ENCODE peak calls at places on chromosomes 16 and 17, in six cellular contexts. G, U, L, I, J and P are unnamed samples. For H3K4me1, the result is how much of the 10 kb centered on the place peaks cover.

GRCh38 chr16:3045758-3046505 is 429 bp upstream of the MMP25 start:
- DNase-seq in J (no peak), L (no peak), I (no peak), G (no peak), U (peak), P (no peak)

GRCh38 chr17:37097162-37097561 is 148.4 kb downstream of the AATF start:
- DNase-seq in U (no peak), G (no peak), L (no peak), I (no peak), J (no peak), P (no peak)

GRCh38 chr17:81871387-81872120 is 417 bp upstream of the ARHGDIA start:
- DNase-seq in J (peak), G (peak), I (peak), U (peak), L (peak), P (peak)

GRCh38 chr17:56819431-56820145 is 14.1 kb downstream of the C17orf67 start:
- DNase-seq in L (peak), I (peak), J (peak), G (peak), U (peak), P (peak)

GRCh38 chr16:53549970-53550406 is 47.0 kb upstream of the AKTIP start:
- DNase-seq in L (peak), G (peak), J (peak), I (peak), U (peak), P (peak)

GRCh38 chr17:43125133-43125966 is at the start of gene BRCA1:
- DNase-seq in J (peak), L (peak), U (peak), G (peak), I (peak), P (peak)

GRCh38 chr17:31888124-31888523 is 13.4 kb downstream of the UTP6 start:
- DNase-seq in G (no peak), L (no peak), U (no peak), I (no peak), J (no peak), P (no peak)

GRCh38 chr16:30457743-30458560 is 12.3 kb upstream of the SEPHS2 start:
- DNase-seq in L (no peak), G (no peak), I (no peak), U (no peak), J (no peak), P (no peak)

GRCh38 chr16:68264128-68265077 is at the start of gene SLC7A6:
- DNase-seq in U (peak), L (peak), G (peak), J (peak), I (peak), P (peak)

GRCh38 chr17:76232342-76232741 is 8.0 kb downstream of the RNF157 start:
- DNase-seq in J (peak), L (no peak), I (no peak), G (no peak), U (no peak), P (no peak)

GRCh38 chr16:88685156-88686061 is 898 bp downstream of the SNAI3 start:
- DNase-seq in G (no peak), J (peak), I (no peak), U (peak), L (peak), P (no peak)

GRCh38 chr17:12637015-12637414 is 28.7 kb upstream of the MYOCD start:
- DNase-seq in G (no peak), I (no peak), U (no peak), J (peak), L (no peak), P (no peak)

GRCh38 chr16:81460075-81460474 is 15.5 kb downstream of the CMIP start:
- DNase-seq in J (no peak), L (no peak), U (no peak), G (no peak), I (no peak), P (no peak)

GRCh38 chr16:17847234-17847795 is 376.6 kb upstream of the XYLT1 start:
- DNase-seq in L (no peak), J (no peak), I (no peak), U (no peak), G (no peak), P (no peak)

GRCh38 chr16:68479271-68479670 is 31.0 kb upstream of the SMPD3 start:
- DNase-seq in G (no peak), L (no peak), U (no peak), J (no peak), I (no peak), P (no peak)

GRCh38 chr16:54054237-54054780 is 232.3 kb downstream of the IRX3 start:
- DNase-seq in U (no peak), G (no peak), J (no peak), I (no peak), L (no peak), P (no peak)

GRCh38 chr17:73956595-73957465 is 246.6 kb upstream of the RPL38 start:
- DNase-seq in L (peak), U (peak), G (peak), I (no peak), J (peak), P (peak)

GRCh38 chr17:76139801-76140660 is 1.0 kb downstream of the FOXJ1 start:
- DNase-seq in U (peak), L (no peak), G (peak), J (peak), I (no peak), P (no peak)

GRCh38 chr17:44559288-44560249 is 2.3 kb downstream of the FZD2 start:
- DNase-seq in I (no peak), G (peak), L (no peak), U (no peak), J (no peak), P (peak)

GRCh38 chr17:73311781-73312641 is at the start of gene CDC42EP4:
- DNase-seq in J (peak), I (peak), U (peak), G (peak), L (peak), P (peak)

GRCh38 chr17:45732926-45733505 is 51.1 kb upstream of the CRHR1 start:
- DNase-seq in I (no peak), L (no peak), U (no peak), J (no peak), G (no peak), P (no peak)

GRCh38 chr17:726331-726919 is 6.0 kb upstream of the TLCD3A start:
- DNase-seq in I (no peak), U (peak), J (peak), G (no peak), L (no peak), P (no peak)

GRCh38 chr16:495127-495748 is 32.3 kb upstream of the CAPN15 start:
- DNase-seq in I (no peak), G (peak), J (peak), L (no peak), U (peak), P (no peak)

GRCh38 chr17:1783834-1784611 is 22.2 kb downstream of the SERPINF1 start:
- DNase-seq in U (peak), L (peak), G (peak), I (peak), J (peak), P (peak)

GRCh38 chr17:64277831-64278562 is 14.9 kb upstream of the TEX2 start:
- DNase-seq in G (peak), L (no peak), J (no peak), U (no peak), I (no peak), P (no peak)

GRCh38 chr16:58127634-58128033 is 1.5 kb downstream of the CFAP20 start:
- DNase-seq in I (no peak), J (no peak), U (no peak), G (no peak), L (no peak), P (no peak)

GRCh38 chr17:12730931-12731521 is 58.3 kb upstream of the ARHGAP44 start:
- DNase-seq in J (peak), G (no peak), U (peak), L (peak), I (peak), P (peak)

GRCh38 chr16:55856950-55857349 is 18.2 kb downstream of the CES5A start:
- DNase-seq in G (no peak), J (no peak), L (no peak), I (no peak), U (no peak), P (no peak)

GRCh38 chr17:50270430-50271172 is 3.7 kb upstream of the TMEM92 start:
- DNase-seq in G (peak), L (no peak), J (peak), U (peak), I (no peak), P (peak)

GRCh38 chr17:50076221-50076590 is 18.9 kb upstream of the PDK2 start:
- DNase-seq in U (no peak), G (no peak), L (no peak), I (no peak), J (no peak), P (no peak)

GRCh38 chr17:43579570-43580140 is 33.5 kb upstream of the ETV4 start:
- DNase-seq in L (no peak), G (no peak), I (no peak), J (peak), U (no peak), P (no peak)

GRCh38 chr17:38544839-38545209 is 60.9 kb downstream of the SRCIN1 start:
- DNase-seq in I (no peak), L (no peak), J (no peak), G (no peak), U (no peak), P (no peak)

DNA sequence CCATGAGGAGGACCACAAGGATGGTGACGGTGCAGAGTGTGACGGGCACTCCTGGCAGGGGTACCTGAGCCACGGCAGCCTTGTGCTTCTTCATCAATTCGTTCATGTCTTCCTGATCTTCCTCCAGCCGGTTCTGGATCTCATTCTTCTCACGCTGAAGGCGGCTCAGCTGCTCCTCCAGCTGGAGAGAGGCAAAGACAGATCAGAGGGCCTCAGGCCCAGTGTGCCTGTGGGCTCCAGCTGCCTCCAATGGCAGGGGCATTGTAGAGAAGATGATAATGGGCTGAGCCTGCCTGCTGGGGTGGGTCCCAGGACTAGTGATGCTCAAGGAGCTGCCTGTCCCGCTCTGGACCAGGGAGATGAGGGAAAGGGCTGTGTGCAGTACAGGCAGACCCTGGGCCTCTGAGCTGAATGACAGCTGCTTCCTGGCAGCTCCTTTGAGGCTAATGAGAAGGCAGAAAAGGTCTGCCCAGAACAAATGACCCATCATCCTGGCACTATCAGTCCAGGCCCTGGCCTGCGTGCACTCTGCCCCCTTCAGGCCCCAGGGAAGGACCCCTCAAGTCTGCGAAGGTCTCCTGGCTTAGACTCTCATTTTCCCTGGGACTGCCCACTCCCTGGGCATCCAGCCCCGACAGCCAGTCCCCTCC is 47.9 kb downstream of the PIPOX start:
- DNase-seq in G (no peak), U (no peak), L (no peak), J (no peak), I (no peak), P (no peak)
- H3K4me1 ChIP-seq in G (under half), U (under half), L (under half), J (under half), I (under half), P (under half)

GRCh38 chr17:4393806-4394205 is 27.3 kb upstream of the UBE2G1 start:
- DNase-seq in G (no peak), L (no peak), J (no peak), I (no peak), U (no peak), P (no peak)
- H3K27ac ChIP-seq in G (no peak), L (no peak), J (no peak), I (no peak), U (no peak), P (no peak)

GRCh38 chr16:51759999-51760398 is 608.9 kb upstream of the SALL1 start:
- DNase-seq in I (no peak), U (no peak), L (no peak), J (no peak), G (no peak), P (no peak)
- H3K4me3 ChIP-seq in I (no peak), U (no peak), L (no peak), J (no peak), G (no peak), P (no peak)

GRCh38 chr16:21314339-21314738 is 36.2 kb upstream of the CRYM start:
- DNase-seq in U (no peak), J (no peak), I (no peak), L (no peak), G (no peak), P (no peak)
- H3K4me1 ChIP-seq in U (under half), J (under half), I (under half), L (under half), G (under half), P (under half)

GRCh38 chr16:70306880-70307279 is 7.9 kb downstream of the DDX19B start:
- DNase-seq in L (no peak), G (no peak), U (no peak), I (no peak), J (no peak), P (no peak)

GRCh38 chr16:70301121-70301520 is 2.1 kb downstream of the DDX19B start:
- DNase-seq in G (no peak), L (no peak), I (no peak), J (no peak), U (no peak), P (no peak)

GRCh38 chr16:70304892-70305448 is 6.0 kb downstream of the DDX19B start:
- DNase-seq in I (no peak), J (no peak), G (no peak), L (no peak), U (no peak), P (no peak)

GRCh38 chr16:70298988-70299938 is at the start of gene DDX19B:
- DNase-seq in J (peak), I (peak), G (peak), U (peak), L (peak), P (peak)

DNA sequence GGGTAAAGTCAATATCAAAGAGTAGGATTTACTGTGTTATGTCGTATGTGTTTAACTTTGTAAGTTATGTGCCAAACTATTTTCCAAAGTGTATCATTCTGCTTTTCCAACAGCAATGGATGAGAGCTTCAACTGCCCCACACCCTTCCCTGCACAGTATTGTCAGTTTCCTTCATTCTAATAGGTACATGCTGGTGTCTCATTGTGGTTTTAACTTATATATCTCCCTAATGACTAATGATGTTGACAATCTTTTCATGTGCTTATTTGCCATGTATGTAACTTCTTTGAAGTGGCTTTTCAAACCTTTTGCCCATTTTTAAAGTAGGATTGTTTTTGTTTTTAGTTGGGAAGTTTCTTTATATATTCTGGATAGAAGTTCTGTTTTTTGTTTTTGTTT is 3.8 kb downstream of the DDX19B start:
- DNase-seq in I (no peak), L (no peak), G (no peak), J (no peak), U (no peak), P (no peak)
- H3K27ac ChIP-seq in I (no peak), L (no peak), G (no peak), J (no peak), U (no peak), P (no peak)

GRCh38 chr17:10178789-10179075 is 19.7 kb downstream of the GAS7 start:
- DNase-seq in G (no peak), J (no peak), L (no peak), U (no peak), I (no peak), P (no peak)
- H3K4me3 ChIP-seq in G (no peak), J (no peak), L (no peak), U (no peak), I (no peak), P (no peak)